ENCODE peak calls at places on chromosomes 7 and 10, in ten cellular contexts. One of them, this sample, is unnamed.

GRCh38 chr10:76113952-76114351 is 682.5 kb downstream of the LRMDA start:
- DNase-seq in stimulated activated CD4-positive, alpha-beta T cell treated with anti-CD3 and anti-CD28 coated beads, Interleukin-4, amount 100 ng/mL, for 24 hours: no peak
- DNase-seq in effector memory CD8-positive, alpha-beta T cell: no peak
- DNase-seq in astrocyte of the spinal cord: no peak
- DNase-seq in activated B cell treated with CpG ODN at 0.5 μM for 24 hours: no peak
- DNase-seq in NCI-H460: no peak
- DNase-seq in activated CD4-positive, alpha-beta T cell treated with anti-CD3 and anti-CD28 coated beads for 48 hours: no peak
- DNase-seq in GM23248: no peak
- DNase-seq in HTR-8/SVneo: peak
- DNase-seq in left ventricle myocardium superior: no peak
- DNase-seq in this sample: no peak

GRCh38 chr7:82859106-82859850 is 303.4 kb downstream of the PCLO start:
- DNase-seq in stimulated activated CD4-positive, alpha-beta T cell treated with anti-CD3 and anti-CD28 coated beads, Interleukin-4, amount 100 ng/mL, for 24 hours: no peak
- DNase-seq in effector memory CD8-positive, alpha-beta T cell: no peak
- DNase-seq in astrocyte of the spinal cord: peak
- DNase-seq in activated B cell treated with CpG ODN at 0.5 μM for 24 hours: no peak
- DNase-seq in NCI-H460: no peak
- DNase-seq in activated CD4-positive, alpha-beta T cell treated with anti-CD3 and anti-CD28 coated beads for 48 hours: no peak
- DNase-seq in GM23248: peak
- DNase-seq in HTR-8/SVneo: no peak
- DNase-seq in left ventricle myocardium superior: no peak
- DNase-seq in this sample: no peak

GRCh38 chr10:61793760-61794713 is 107.5 kb upstream of the ARID5B start:
- DNase-seq in stimulated activated CD4-positive, alpha-beta T cell treated with anti-CD3 and anti-CD28 coated beads, Interleukin-4, amount 100 ng/mL, for 24 hours: no peak
- DNase-seq in effector memory CD8-positive, alpha-beta T cell: no peak
- DNase-seq in astrocyte of the spinal cord: peak
- DNase-seq in activated B cell treated with CpG ODN at 0.5 μM for 24 hours: no peak
- DNase-seq in NCI-H460: no peak
- DNase-seq in activated CD4-positive, alpha-beta T cell treated with anti-CD3 and anti-CD28 coated beads for 48 hours: no peak
- DNase-seq in GM23248: peak
- DNase-seq in HTR-8/SVneo: peak
- DNase-seq in left ventricle myocardium superior: no peak
- DNase-seq in this sample: no peak

GRCh38 chr7:43164757-43165156 is 52.3 kb downstream of the HECW1 start:
- DNase-seq in stimulated activated CD4-positive, alpha-beta T cell treated with anti-CD3 and anti-CD28 coated beads, Interleukin-4, amount 100 ng/mL, for 24 hours: no peak
- DNase-seq in effector memory CD8-positive, alpha-beta T cell: no peak
- DNase-seq in astrocyte of the spinal cord: peak
- DNase-seq in activated B cell treated with CpG ODN at 0.5 μM for 24 hours: no peak
- DNase-seq in NCI-H460: peak
- DNase-seq in activated CD4-positive, alpha-beta T cell treated with anti-CD3 and anti-CD28 coated beads for 48 hours: peak
- DNase-seq in GM23248: peak
- DNase-seq in HTR-8/SVneo: peak
- DNase-seq in left ventricle myocardium superior: no peak
- DNase-seq in this sample: no peak

GRCh38 chr7:108605582-108606173 is 36.0 kb downstream of the DNAJB9 start:
- DNase-seq in stimulated activated CD4-positive, alpha-beta T cell treated with anti-CD3 and anti-CD28 coated beads, Interleukin-4, amount 100 ng/mL, for 24 hours: no peak
- DNase-seq in effector memory CD8-positive, alpha-beta T cell: no peak
- DNase-seq in astrocyte of the spinal cord: no peak
- DNase-seq in activated B cell treated with CpG ODN at 0.5 μM for 24 hours: no peak
- DNase-seq in NCI-H460: no peak
- DNase-seq in activated CD4-positive, alpha-beta T cell treated with anti-CD3 and anti-CD28 coated beads for 48 hours: no peak
- DNase-seq in GM23248: peak
- DNase-seq in HTR-8/SVneo: no peak
- DNase-seq in left ventricle myocardium superior: no peak
- DNase-seq in this sample: no peak

GRCh38 chr10:86065711-86066251 is 300.8 kb downstream of the GRID1 start:
- DNase-seq in stimulated activated CD4-positive, alpha-beta T cell treated with anti-CD3 and anti-CD28 coated beads, Interleukin-4, amount 100 ng/mL, for 24 hours: no peak
- DNase-seq in effector memory CD8-positive, alpha-beta T cell: no peak
- DNase-seq in astrocyte of the spinal cord: no peak
- DNase-seq in activated B cell treated with CpG ODN at 0.5 μM for 24 hours: no peak
- DNase-seq in NCI-H460: no peak
- DNase-seq in activated CD4-positive, alpha-beta T cell treated with anti-CD3 and anti-CD28 coated beads for 48 hours: no peak
- DNase-seq in GM23248: no peak
- DNase-seq in HTR-8/SVneo: no peak
- DNase-seq in left ventricle myocardium superior: no peak
- DNase-seq in this sample: no peak

GRCh38 chr10:42242135-42242805 is 396.1 kb downstream of the ZNF33B start:
- DNase-seq in stimulated activated CD4-positive, alpha-beta T cell treated with anti-CD3 and anti-CD28 coated beads, Interleukin-4, amount 100 ng/mL, for 24 hours: no peak
- DNase-seq in effector memory CD8-positive, alpha-beta T cell: no peak
- DNase-seq in astrocyte of the spinal cord: no peak
- DNase-seq in activated B cell treated with CpG ODN at 0.5 μM for 24 hours: no peak
- DNase-seq in NCI-H460: no peak
- DNase-seq in activated CD4-positive, alpha-beta T cell treated with anti-CD3 and anti-CD28 coated beads for 48 hours: peak
- DNase-seq in GM23248: no peak
- DNase-seq in HTR-8/SVneo: no peak
- DNase-seq in left ventricle myocardium superior: no peak
- DNase-seq in this sample: no peak

GRCh38 chr7:105759670-105760548 is 116.5 kb downstream of the ATXN7L1 start:
- DNase-seq in stimulated activated CD4-positive, alpha-beta T cell treated with anti-CD3 and anti-CD28 coated beads, Interleukin-4, amount 100 ng/mL, for 24 hours: peak
- DNase-seq in effector memory CD8-positive, alpha-beta T cell: no peak
- DNase-seq in astrocyte of the spinal cord: peak
- DNase-seq in activated B cell treated with CpG ODN at 0.5 μM for 24 hours: no peak
- DNase-seq in NCI-H460: peak
- DNase-seq in activated CD4-positive, alpha-beta T cell treated with anti-CD3 and anti-CD28 coated beads for 48 hours: no peak
- DNase-seq in GM23248: peak
- DNase-seq in HTR-8/SVneo: peak
- DNase-seq in left ventricle myocardium superior: peak
- DNase-seq in this sample: no peak

GRCh38 chr7:28705350-28705749 is 252.8 kb downstream of the TRIL start:
- DNase-seq in stimulated activated CD4-positive, alpha-beta T cell treated with anti-CD3 and anti-CD28 coated beads, Interleukin-4, amount 100 ng/mL, for 24 hours: no peak
- DNase-seq in effector memory CD8-positive, alpha-beta T cell: no peak
- DNase-seq in astrocyte of the spinal cord: no peak
- DNase-seq in activated B cell treated with CpG ODN at 0.5 μM for 24 hours: no peak
- DNase-seq in NCI-H460: no peak
- DNase-seq in activated CD4-positive, alpha-beta T cell treated with anti-CD3 and anti-CD28 coated beads for 48 hours: no peak
- DNase-seq in GM23248: no peak
- DNase-seq in HTR-8/SVneo: no peak
- DNase-seq in left ventricle myocardium superior: no peak
- DNase-seq in this sample: no peak

GRCh38 chr10:110437351-110437605 is 60.4 kb upstream of the DUSP5 start:
- DNase-seq in stimulated activated CD4-positive, alpha-beta T cell treated with anti-CD3 and anti-CD28 coated beads, Interleukin-4, amount 100 ng/mL, for 24 hours: no peak
- DNase-seq in effector memory CD8-positive, alpha-beta T cell: no peak
- DNase-seq in astrocyte of the spinal cord: no peak
- DNase-seq in activated B cell treated with CpG ODN at 0.5 μM for 24 hours: peak
- DNase-seq in NCI-H460: no peak
- DNase-seq in activated CD4-positive, alpha-beta T cell treated with anti-CD3 and anti-CD28 coated beads for 48 hours: no peak
- DNase-seq in GM23248: no peak
- DNase-seq in HTR-8/SVneo: no peak
- DNase-seq in left ventricle myocardium superior: no peak
- DNase-seq in this sample: no peak

GRCh38 chr7:156993021-156993924 is 17.2 kb downstream of the MNX1 start:
- DNase-seq in stimulated activated CD4-positive, alpha-beta T cell treated with anti-CD3 and anti-CD28 coated beads, Interleukin-4, amount 100 ng/mL, for 24 hours: no peak
- DNase-seq in effector memory CD8-positive, alpha-beta T cell: no peak
- DNase-seq in astrocyte of the spinal cord: no peak
- DNase-seq in activated B cell treated with CpG ODN at 0.5 μM for 24 hours: no peak
- DNase-seq in NCI-H460: no peak
- DNase-seq in activated CD4-positive, alpha-beta T cell treated with anti-CD3 and anti-CD28 coated beads for 48 hours: no peak
- DNase-seq in GM23248: no peak
- DNase-seq in HTR-8/SVneo: no peak
- DNase-seq in left ventricle myocardium superior: peak
- DNase-seq in this sample: peak

GRCh38 chr7:151148319-151149259 is 18.9 kb downstream of the GBX1 start:
- DNase-seq in stimulated activated CD4-positive, alpha-beta T cell treated with anti-CD3 and anti-CD28 coated beads, Interleukin-4, amount 100 ng/mL, for 24 hours: no peak
- DNase-seq in effector memory CD8-positive, alpha-beta T cell: no peak
- DNase-seq in astrocyte of the spinal cord: no peak
- DNase-seq in activated B cell treated with CpG ODN at 0.5 μM for 24 hours: no peak
- DNase-seq in NCI-H460: no peak
- DNase-seq in activated CD4-positive, alpha-beta T cell treated with anti-CD3 and anti-CD28 coated beads for 48 hours: no peak
- DNase-seq in GM23248: no peak
- DNase-seq in HTR-8/SVneo: no peak
- DNase-seq in left ventricle myocardium superior: no peak
- DNase-seq in this sample: no peak

GRCh38 chr10:132480356-132480755 is 57.2 kb upstream of the INPP5A start:
- DNase-seq in stimulated activated CD4-positive, alpha-beta T cell treated with anti-CD3 and anti-CD28 coated beads, Interleukin-4, amount 100 ng/mL, for 24 hours: no peak
- DNase-seq in effector memory CD8-positive, alpha-beta T cell: no peak
- DNase-seq in astrocyte of the spinal cord: peak
- DNase-seq in activated B cell treated with CpG ODN at 0.5 μM for 24 hours: no peak
- DNase-seq in NCI-H460: no peak
- DNase-seq in activated CD4-positive, alpha-beta T cell treated with anti-CD3 and anti-CD28 coated beads for 48 hours: no peak
- DNase-seq in GM23248: no peak
- DNase-seq in HTR-8/SVneo: no peak
- DNase-seq in left ventricle myocardium superior: no peak
- DNase-seq in this sample: no peak

GRCh38 chr7:86653919-86654659 is 10.4 kb downstream of the GRM3 start:
- DNase-seq in stimulated activated CD4-positive, alpha-beta T cell treated with anti-CD3 and anti-CD28 coated beads, Interleukin-4, amount 100 ng/mL, for 24 hours: no peak
- DNase-seq in effector memory CD8-positive, alpha-beta T cell: no peak
- DNase-seq in astrocyte of the spinal cord: no peak
- DNase-seq in activated B cell treated with CpG ODN at 0.5 μM for 24 hours: no peak
- DNase-seq in NCI-H460: no peak
- DNase-seq in activated CD4-positive, alpha-beta T cell treated with anti-CD3 and anti-CD28 coated beads for 48 hours: no peak
- DNase-seq in GM23248: peak
- DNase-seq in HTR-8/SVneo: no peak
- DNase-seq in left ventricle myocardium superior: no peak
- DNase-seq in this sample: no peak

GRCh38 chr7:20033621-20034200 is 183.5 kb downstream of the MACC1 start:
- DNase-seq in stimulated activated CD4-positive, alpha-beta T cell treated with anti-CD3 and anti-CD28 coated beads, Interleukin-4, amount 100 ng/mL, for 24 hours: no peak
- DNase-seq in effector memory CD8-positive, alpha-beta T cell: no peak
- DNase-seq in astrocyte of the spinal cord: peak
- DNase-seq in activated B cell treated with CpG ODN at 0.5 μM for 24 hours: no peak
- DNase-seq in NCI-H460: no peak
- DNase-seq in activated CD4-positive, alpha-beta T cell treated with anti-CD3 and anti-CD28 coated beads for 48 hours: no peak
- DNase-seq in GM23248: peak
- DNase-seq in HTR-8/SVneo: no peak
- DNase-seq in left ventricle myocardium superior: no peak
- DNase-seq in this sample: no peak

GRCh38 chr10:11793762-11794479 is 29.2 kb upstream of the PROSER2 start:
- DNase-seq in stimulated activated CD4-positive, alpha-beta T cell treated with anti-CD3 and anti-CD28 coated beads, Interleukin-4, amount 100 ng/mL, for 24 hours: no peak
- DNase-seq in effector memory CD8-positive, alpha-beta T cell: no peak
- DNase-seq in astrocyte of the spinal cord: peak
- DNase-seq in activated B cell treated with CpG ODN at 0.5 μM for 24 hours: no peak
- DNase-seq in NCI-H460: peak
- DNase-seq in activated CD4-positive, alpha-beta T cell treated with anti-CD3 and anti-CD28 coated beads for 48 hours: no peak
- DNase-seq in GM23248: peak
- DNase-seq in HTR-8/SVneo: peak
- DNase-seq in left ventricle myocardium superior: no peak
- DNase-seq in this sample: no peak

GRCh38 chr7:92837214-92837749 is 909 bp upstream of the CDK6 start:
- DNase-seq in stimulated activated CD4-positive, alpha-beta T cell treated with anti-CD3 and anti-CD28 coated beads, Interleukin-4, amount 100 ng/mL, for 24 hours: no peak
- DNase-seq in effector memory CD8-positive, alpha-beta T cell: no peak
- DNase-seq in astrocyte of the spinal cord: peak
- DNase-seq in activated B cell treated with CpG ODN at 0.5 μM for 24 hours: no peak
- DNase-seq in NCI-H460: no peak
- DNase-seq in activated CD4-positive, alpha-beta T cell treated with anti-CD3 and anti-CD28 coated beads for 48 hours: no peak
- DNase-seq in GM23248: peak
- DNase-seq in HTR-8/SVneo: peak
- DNase-seq in left ventricle myocardium superior: no peak
- DNase-seq in this sample: no peak

GRCh38 chr7:120858299-120858636 is 324 bp upstream of the TSPAN12 start:
- DNase-seq in stimulated activated CD4-positive, alpha-beta T cell treated with anti-CD3 and anti-CD28 coated beads, Interleukin-4, amount 100 ng/mL, for 24 hours: no peak
- DNase-seq in effector memory CD8-positive, alpha-beta T cell: no peak
- DNase-seq in astrocyte of the spinal cord: no peak
- DNase-seq in activated B cell treated with CpG ODN at 0.5 μM for 24 hours: no peak
- DNase-seq in NCI-H460: no peak
- DNase-seq in activated CD4-positive, alpha-beta T cell treated with anti-CD3 and anti-CD28 coated beads for 48 hours: no peak
- DNase-seq in GM23248: no peak
- DNase-seq in HTR-8/SVneo: no peak
- DNase-seq in left ventricle myocardium superior: no peak
- DNase-seq in this sample: no peak

GRCh38 chr7:78607099-78607498 is 808.5 kb downstream of the PHTF2 start:
- DNase-seq in stimulated activated CD4-positive, alpha-beta T cell treated with anti-CD3 and anti-CD28 coated beads, Interleukin-4, amount 100 ng/mL, for 24 hours: no peak
- DNase-seq in effector memory CD8-positive, alpha-beta T cell: no peak
- DNase-seq in astrocyte of the spinal cord: no peak
- DNase-seq in activated B cell treated with CpG ODN at 0.5 μM for 24 hours: no peak
- DNase-seq in NCI-H460: no peak
- DNase-seq in activated CD4-positive, alpha-beta T cell treated with anti-CD3 and anti-CD28 coated beads for 48 hours: no peak
- DNase-seq in GM23248: peak
- DNase-seq in HTR-8/SVneo: no peak
- DNase-seq in left ventricle myocardium superior: no peak
- DNase-seq in this sample: no peak

GRCh38 chr10:12796431-12797185 is 204.9 kb downstream of the CCDC3 start:
- DNase-seq in stimulated activated CD4-positive, alpha-beta T cell treated with anti-CD3 and anti-CD28 coated beads, Interleukin-4, amount 100 ng/mL, for 24 hours: no peak
- DNase-seq in effector memory CD8-positive, alpha-beta T cell: no peak
- DNase-seq in astrocyte of the spinal cord: no peak
- DNase-seq in activated B cell treated with CpG ODN at 0.5 μM for 24 hours: no peak
- DNase-seq in NCI-H460: no peak
- DNase-seq in activated CD4-positive, alpha-beta T cell treated with anti-CD3 and anti-CD28 coated beads for 48 hours: no peak
- DNase-seq in GM23248: no peak
- DNase-seq in HTR-8/SVneo: no peak
- DNase-seq in left ventricle myocardium superior: no peak
- DNase-seq in this sample: no peak

GRCh38 chr10:7193369-7193768 is 217.5 kb downstream of the SFMBT2 start:
- DNase-seq in stimulated activated CD4-positive, alpha-beta T cell treated with anti-CD3 and anti-CD28 coated beads, Interleukin-4, amount 100 ng/mL, for 24 hours: peak
- DNase-seq in effector memory CD8-positive, alpha-beta T cell: no peak
- DNase-seq in astrocyte of the spinal cord: no peak
- DNase-seq in activated B cell treated with CpG ODN at 0.5 μM for 24 hours: no peak
- DNase-seq in NCI-H460: no peak
- DNase-seq in activated CD4-positive, alpha-beta T cell treated with anti-CD3 and anti-CD28 coated beads for 48 hours: peak
- DNase-seq in GM23248: no peak
- DNase-seq in HTR-8/SVneo: no peak
- DNase-seq in left ventricle myocardium superior: no peak
- DNase-seq in this sample: no peak

GRCh38 chr10:114403545-114404161 is 649 bp downstream of the AFAP1L2 start:
- DNase-seq in stimulated activated CD4-positive, alpha-beta T cell treated with anti-CD3 and anti-CD28 coated beads, Interleukin-4, amount 100 ng/mL, for 24 hours: no peak
- DNase-seq in effector memory CD8-positive, alpha-beta T cell: no peak
- DNase-seq in astrocyte of the spinal cord: no peak
- DNase-seq in activated B cell treated with CpG ODN at 0.5 μM for 24 hours: no peak
- DNase-seq in NCI-H460: no peak
- DNase-seq in activated CD4-positive, alpha-beta T cell treated with anti-CD3 and anti-CD28 coated beads for 48 hours: no peak
- DNase-seq in GM23248: peak
- DNase-seq in HTR-8/SVneo: no peak
- DNase-seq in left ventricle myocardium superior: peak
- DNase-seq in this sample: peak

GRCh38 chr10:118106426-118106825 is 59.7 kb upstream of the RAB11FIP2 start:
- DNase-seq in stimulated activated CD4-positive, alpha-beta T cell treated with anti-CD3 and anti-CD28 coated beads, Interleukin-4, amount 100 ng/mL, for 24 hours: no peak
- DNase-seq in effector memory CD8-positive, alpha-beta T cell: no peak
- DNase-seq in astrocyte of the spinal cord: peak
- DNase-seq in activated B cell treated with CpG ODN at 0.5 μM for 24 hours: no peak
- DNase-seq in NCI-H460: peak
- DNase-seq in activated CD4-positive, alpha-beta T cell treated with anti-CD3 and anti-CD28 coated beads for 48 hours: no peak
- DNase-seq in GM23248: peak
- DNase-seq in HTR-8/SVneo: no peak
- DNase-seq in left ventricle myocardium superior: no peak
- DNase-seq in this sample: no peak

GRCh38 chr10:43170491-43170890 is 32.2 kb downstream of the CSGALNACT2 start:
- DNase-seq in stimulated activated CD4-positive, alpha-beta T cell treated with anti-CD3 and anti-CD28 coated beads, Interleukin-4, amount 100 ng/mL, for 24 hours: no peak
- DNase-seq in effector memory CD8-positive, alpha-beta T cell: no peak
- DNase-seq in astrocyte of the spinal cord: peak
- DNase-seq in activated B cell treated with CpG ODN at 0.5 μM for 24 hours: no peak
- DNase-seq in NCI-H460: peak
- DNase-seq in activated CD4-positive, alpha-beta T cell treated with anti-CD3 and anti-CD28 coated beads for 48 hours: no peak
- DNase-seq in GM23248: peak
- DNase-seq in HTR-8/SVneo: no peak
- DNase-seq in left ventricle myocardium superior: no peak
- DNase-seq in this sample: no peak

GRCh38 chr10:86044029-86044428 is 322.6 kb downstream of the GRID1 start:
- DNase-seq in stimulated activated CD4-positive, alpha-beta T cell treated with anti-CD3 and anti-CD28 coated beads, Interleukin-4, amount 100 ng/mL, for 24 hours: no peak
- DNase-seq in effector memory CD8-positive, alpha-beta T cell: no peak
- DNase-seq in astrocyte of the spinal cord: no peak
- DNase-seq in activated B cell treated with CpG ODN at 0.5 μM for 24 hours: no peak
- DNase-seq in NCI-H460: no peak
- DNase-seq in activated CD4-positive, alpha-beta T cell treated with anti-CD3 and anti-CD28 coated beads for 48 hours: no peak
- DNase-seq in GM23248: no peak
- DNase-seq in HTR-8/SVneo: no peak
- DNase-seq in left ventricle myocardium superior: no peak
- DNase-seq in this sample: no peak

GRCh38 chr7:42197391-42197790 is 39.6 kb downstream of the GLI3 start:
- DNase-seq in stimulated activated CD4-positive, alpha-beta T cell treated with anti-CD3 and anti-CD28 coated beads, Interleukin-4, amount 100 ng/mL, for 24 hours: no peak
- DNase-seq in effector memory CD8-positive, alpha-beta T cell: no peak
- DNase-seq in astrocyte of the spinal cord: peak
- DNase-seq in activated B cell treated with CpG ODN at 0.5 μM for 24 hours: no peak
- DNase-seq in NCI-H460: no peak
- DNase-seq in activated CD4-positive, alpha-beta T cell treated with anti-CD3 and anti-CD28 coated beads for 48 hours: no peak
- DNase-seq in GM23248: no peak
- DNase-seq in HTR-8/SVneo: peak
- DNase-seq in left ventricle myocardium superior: no peak
- DNase-seq in this sample: no peak

GRCh38 chr10:79073784-79074432 is 5.1 kb downstream of the ZMIZ1 start:
- DNase-seq in stimulated activated CD4-positive, alpha-beta T cell treated with anti-CD3 and anti-CD28 coated beads, Interleukin-4, amount 100 ng/mL, for 24 hours: no peak
- DNase-seq in effector memory CD8-positive, alpha-beta T cell: no peak
- DNase-seq in astrocyte of the spinal cord: peak
- DNase-seq in activated B cell treated with CpG ODN at 0.5 μM for 24 hours: no peak
- DNase-seq in NCI-H460: no peak
- DNase-seq in activated CD4-positive, alpha-beta T cell treated with anti-CD3 and anti-CD28 coated beads for 48 hours: no peak
- DNase-seq in GM23248: no peak
- DNase-seq in HTR-8/SVneo: no peak
- DNase-seq in left ventricle myocardium superior: peak
- DNase-seq in this sample: no peak

GRCh38 chr7:128915271-128915819 is 4.8 kb upstream of the KCP start:
- DNase-seq in stimulated activated CD4-positive, alpha-beta T cell treated with anti-CD3 and anti-CD28 coated beads, Interleukin-4, amount 100 ng/mL, for 24 hours: no peak
- DNase-seq in effector memory CD8-positive, alpha-beta T cell: no peak
- DNase-seq in astrocyte of the spinal cord: no peak
- DNase-seq in activated B cell treated with CpG ODN at 0.5 μM for 24 hours: no peak
- DNase-seq in NCI-H460: no peak
- DNase-seq in activated CD4-positive, alpha-beta T cell treated with anti-CD3 and anti-CD28 coated beads for 48 hours: no peak
- DNase-seq in GM23248: no peak
- DNase-seq in HTR-8/SVneo: no peak
- DNase-seq in left ventricle myocardium superior: no peak
- DNase-seq in this sample: peak

This sample was measured in ecto neural progenitor cell.